ENCODE peak calls at places on chromosomes 11 and 22, in six cellular contexts. One of them, this sample, is unnamed.

GRCh38 chr11:45161252-45162063 is 15.0 kb downstream of the PRDM11 start:
- DNase-seq in putamen: no peak
- DNase-seq in neural progenitor cell: peak
- DNase-seq in NCI-H1105 treated with DMSO at 0.1 percent for 48 hours: no peak
- DNase-seq in OCI-M1: no peak
- DNase-seq in HFF-Myc: no peak
- DNase-seq in this sample: no peak

GRCh38 chr11:120835601-120836228 is 188.2 kb upstream of the TBCEL start:
- DNase-seq in neural progenitor cell: no peak
- DNase-seq in OCI-M1: peak
- DNase-seq in NCI-H1105 treated with DMSO at 0.1 percent for 48 hours: no peak
- DNase-seq in putamen: peak
- DNase-seq in HFF-Myc: no peak
- DNase-seq in this sample: no peak

GRCh38 chr11:13384837-13385417 is 78.1 kb downstream of the BTBD10 start:
- DNase-seq in HFF-Myc: peak
- DNase-seq in OCI-M1: peak
- DNase-seq in putamen: peak
- DNase-seq in NCI-H1105 treated with DMSO at 0.1 percent for 48 hours: peak
- DNase-seq in neural progenitor cell: peak
- DNase-seq in this sample: no peak

GRCh38 chr11:1345752-1346513 is 36.5 kb upstream of the TOLLIP start:
- DNase-seq in HFF-Myc: no peak
- DNase-seq in putamen: no peak
- DNase-seq in OCI-M1: no peak
- DNase-seq in neural progenitor cell: no peak
- DNase-seq in NCI-H1105 treated with DMSO at 0.1 percent for 48 hours: no peak
- DNase-seq in this sample: no peak

GRCh38 chr11:122902951-122903350 is 20.4 kb downstream of the JHY start:
- DNase-seq in putamen: no peak
- DNase-seq in OCI-M1: no peak
- DNase-seq in HFF-Myc: no peak
- DNase-seq in NCI-H1105 treated with DMSO at 0.1 percent for 48 hours: no peak
- DNase-seq in neural progenitor cell: no peak
- DNase-seq in this sample: no peak

GRCh38 chr22:30226192-30226832 is 20.2 kb downstream of the LIF start:
- DNase-seq in putamen: no peak
- DNase-seq in OCI-M1: no peak
- DNase-seq in neural progenitor cell: no peak
- DNase-seq in HFF-Myc: no peak
- DNase-seq in NCI-H1105 treated with DMSO at 0.1 percent for 48 hours: no peak
- DNase-seq in this sample: no peak

GRCh38 chr11:118157186-118157895 is 4.7 kb upstream of the SCN4B start:
- DNase-seq in OCI-M1: no peak
- DNase-seq in HFF-Myc: no peak
- DNase-seq in neural progenitor cell: no peak
- DNase-seq in NCI-H1105 treated with DMSO at 0.1 percent for 48 hours: no peak
- DNase-seq in putamen: no peak
- DNase-seq in this sample: no peak

GRCh38 chr11:113730887-113731726 is 25.0 kb upstream of the TMPRSS5 start:
- DNase-seq in HFF-Myc: peak
- DNase-seq in OCI-M1: peak
- DNase-seq in neural progenitor cell: peak
- DNase-seq in NCI-H1105 treated with DMSO at 0.1 percent for 48 hours: peak
- DNase-seq in putamen: peak
- DNase-seq in this sample: no peak

GRCh38 chr11:59857444-59858434 is 8.5 kb downstream of the TCN1 start:
- DNase-seq in OCI-M1: peak
- DNase-seq in putamen: no peak
- DNase-seq in neural progenitor cell: no peak
- DNase-seq in HFF-Myc: no peak
- DNase-seq in NCI-H1105 treated with DMSO at 0.1 percent for 48 hours: no peak
- DNase-seq in this sample: no peak

GRCh38 chr11:65488273-65489058 is 10.4 kb upstream of the MALAT1 start:
- DNase-seq in HFF-Myc: no peak
- DNase-seq in putamen: no peak
- DNase-seq in NCI-H1105 treated with DMSO at 0.1 percent for 48 hours: no peak
- DNase-seq in OCI-M1: no peak
- DNase-seq in neural progenitor cell: no peak
- DNase-seq in this sample: no peak

GRCh38 chr11:33701831-33702230 is 1.2 kb upstream of the C11orf91 start:
- DNase-seq in HFF-Myc: no peak
- DNase-seq in NCI-H1105 treated with DMSO at 0.1 percent for 48 hours: peak
- DNase-seq in putamen: peak
- DNase-seq in neural progenitor cell: no peak
- DNase-seq in OCI-M1: no peak
- DNase-seq in this sample: no peak

GRCh38 chr11:66548774-66549630 is 2.3 kb downstream of the ACTN3 start:
- DNase-seq in HFF-Myc: no peak
- DNase-seq in NCI-H1105 treated with DMSO at 0.1 percent for 48 hours: no peak
- DNase-seq in neural progenitor cell: no peak
- DNase-seq in OCI-M1: no peak
- DNase-seq in putamen: no peak
- DNase-seq in this sample: no peak

GRCh38 chr11:58334708-58335107 is 24.2 kb downstream of the OR5B17 start:
- DNase-seq in neural progenitor cell: no peak
- DNase-seq in NCI-H1105 treated with DMSO at 0.1 percent for 48 hours: no peak
- DNase-seq in putamen: no peak
- DNase-seq in HFF-Myc: peak
- DNase-seq in OCI-M1: no peak
- DNase-seq in this sample: no peak

GRCh38 chr11:11602011-11602410 is 19.8 kb downstream of the GALNT18 start:
- DNase-seq in OCI-M1: no peak
- DNase-seq in neural progenitor cell: no peak
- DNase-seq in HFF-Myc: no peak
- DNase-seq in putamen: no peak
- DNase-seq in NCI-H1105 treated with DMSO at 0.1 percent for 48 hours: no peak
- DNase-seq in this sample: no peak

GRCh38 chr22:50027639-50028537 is 15.3 kb upstream of the IL17REL start:
- DNase-seq in OCI-M1: no peak
- DNase-seq in neural progenitor cell: no peak
- DNase-seq in HFF-Myc: no peak
- DNase-seq in putamen: peak
- DNase-seq in NCI-H1105 treated with DMSO at 0.1 percent for 48 hours: peak
- DNase-seq in this sample: no peak